ENCODE peak calls at places on chromosome 5, in six cellular contexts. A is DND-41, X is hepatocyte, K is SK-N-SH, J is PC-3, L is fibroblast of lung. S is an unnamed sample.
A peak's percentile ranks its signal among the peaks of the same experiment; 100 is the strongest.

GRCh38 chr5:74693176-74693575 is 8.1 kb downstream of the HEXB start:
- DNase-seq in A (no peak), X (no peak), K (no peak), J (no peak), L (no peak), S (no peak)

GRCh38 chr5:54601832-54602231 is 84.3 kb downstream of the SNX18 start:
- DNase-seq in A (no peak), X (no peak), K (no peak), J (no peak), L (no peak), S (no peak)

GRCh38 chr5:158384535-158385421 is 525.8 kb upstream of the CLINT1 start:
- DNase-seq in A (no peak), X (no peak), K (no peak), J (peak; percentile 99), L (peak; percentile 97), S (peak; percentile 19)

GRCh38 chr5:169803077-169803981 is 166.3 kb downstream of the DOCK2 start:
- DNase-seq in A (no peak), X (peak; percentile 64), K (peak; percentile 59), J (peak; percentile 33), L (peak; percentile 99), S (no peak)

GRCh38 chr5:127863161-127863560 is 160.0 kb downstream of the CCDC192 start:
- DNase-seq in A (no peak), X (no peak), K (no peak), J (peak; percentile 66), L (no peak), S (no peak)

GRCh38 chr5:34709861-34710673 is 53.9 kb downstream of the RAI14 start:
- DNase-seq in A (no peak), X (peak; percentile 22), K (no peak), J (peak; percentile 33), L (peak; percentile 88), S (no peak)

GRCh38 chr5:141951341-141951781 is 6.6 kb downstream of the PCDH12 start:
- DNase-seq in A (peak; percentile 45), X (no peak), K (peak; percentile 63), J (peak; percentile 13), L (no peak), S (no peak)

GRCh38 chr5:32598997-32599549 is 13.7 kb downstream of the SUB1 start:
- DNase-seq in A (no peak), X (no peak), K (no peak), J (no peak), L (no peak), S (no peak)

GRCh38 chr5:41413067-41413466 is 97.3 kb downstream of the PLCXD3 start:
- DNase-seq in A (no peak), X (no peak), K (no peak), J (peak; percentile 22), L (peak; percentile 32), S (no peak)

GRCh38 chr5:179301796-179302195 is 43.5 kb downstream of the ADAMTS2 start:
- DNase-seq in A (no peak), X (no peak), K (no peak), J (no peak), L (no peak), S (no peak)

GRCh38 chr5:120446068-120446492 is 18.0 kb upstream of the PRR16 start:
- DNase-seq in A (no peak), X (peak; percentile 15), K (no peak), J (peak; percentile 76), L (peak; percentile 97), S (no peak)

GRCh38 chr5:113489299-113489698 is 1.0 kb upstream of the MCC start:
- DNase-seq in A (peak; percentile 74), X (peak; percentile 57), K (peak; percentile 22), J (peak; percentile 97), L (peak; percentile 98), S (peak; percentile 89)

GRCh38 chr5:74199436-74200210 is 440.9 kb downstream of the ENC1 start:
- DNase-seq in A (no peak), X (peak; percentile 29), K (no peak), J (peak; percentile 46), L (no peak), S (no peak)

GRCh38 chr5:77101298-77101697 is 14.2 kb upstream of the ZBED3 start:
- DNase-seq in A (no peak), X (no peak), K (no peak), J (peak; percentile 69), L (peak; percentile 44), S (no peak)

GRCh38 chr5:140243855-140244254 is 59.0 kb downstream of the PFDN1 start:
- DNase-seq in A (no peak), X (no peak), K (no peak), J (no peak), L (no peak), S (no peak)

GRCh38 chr5:145283101-145283500 is 552.0 kb downstream of the PRELID2 start:
- DNase-seq in A (no peak), X (no peak), K (no peak), J (no peak), L (peak; percentile 6), S (no peak)

GRCh38 chr5:55418994-55419991 is 111.5 kb downstream of the MTREX start:
- DNase-seq in A (no peak), X (no peak), K (no peak), J (no peak), L (peak; percentile 44), S (no peak)

GRCh38 chr5:169746147-169746694 is 109.1 kb downstream of the DOCK2 start:
- DNase-seq in A (no peak), X (no peak), K (no peak), J (no peak), L (no peak), S (no peak)

GRCh38 chr5:37495210-37495609 is 116.1 kb downstream of the WDR70 start:
- DNase-seq in A (no peak), X (no peak), K (no peak), J (peak; percentile 56), L (peak; percentile 49), S (no peak)

GRCh38 chr5:103598997-103599556 is 36.5 kb upstream of the NUDT12 start:
- DNase-seq in A (no peak), X (no peak), K (no peak), J (no peak), L (peak; percentile 21), S (no peak)

GRCh38 chr5:123215929-123216702 is 127.1 kb downstream of the PRDM6 start:
- DNase-seq in A (no peak), X (no peak), K (no peak), J (no peak), L (no peak), S (peak; percentile 18)

GRCh38 chr5:58246521-58246944 is 213.4 kb downstream of the PLK2 start:
- DNase-seq in A (no peak), X (no peak), K (no peak), J (no peak), L (no peak), S (no peak)

GRCh38 chr5:37900692-37901091 is 60.9 kb upstream of the GDNF start:
- DNase-seq in A (no peak), X (peak; percentile 12), K (peak; percentile 4), J (peak; percentile 54), L (peak; percentile 42), S (peak; percentile 10)

GRCh38 chr5:10133830-10134229 is 115.9 kb downstream of the ATPSCKMT start:
- DNase-seq in A (no peak), X (no peak), K (no peak), J (peak; percentile 49), L (peak; percentile 5), S (no peak)

GRCh38 chr5:57128325-57128724 is 45.5 kb upstream of the GPBP1 start:
- DNase-seq in A (no peak), X (peak; percentile 29), K (no peak), J (peak; percentile 21), L (no peak), S (no peak)

GRCh38 chr5:180467989-180468731 is 26.0 kb upstream of the CNOT6 start:
- DNase-seq in A (no peak), X (no peak), K (no peak), J (no peak), L (no peak), S (no peak)

GRCh38 chr5:180469866-180470265 is 24.3 kb upstream of the CNOT6 start:
- DNase-seq in A (no peak), X (no peak), K (no peak), J (no peak), L (no peak), S (no peak)

GRCh38 chr5:180468732-180469585 is 25.2 kb upstream of the CNOT6 start:
- DNase-seq in A (no peak), X (no peak), K (no peak), J (no peak), L (no peak), S (no peak)

GRCh38 chr5:180470361-180470760 is 23.8 kb upstream of the CNOT6 start:
- DNase-seq in A (no peak), X (no peak), K (no peak), J (no peak), L (no peak), S (no peak)

GRCh38 chr5:180469586-180469865 is 24.7 kb upstream of the CNOT6 start:
- DNase-seq in A (no peak), X (no peak), K (no peak), J (no peak), L (no peak), S (no peak)
- H3K36me3 ChIP-seq in A (no peaks in the 10 kb centered on the region), X (no peaks in the 10 kb centered on the region), K (no peaks in the 10 kb centered on the region), J (no peaks in the 10 kb centered on the region), L (no peaks in the 10 kb centered on the region), S (no peaks in the 10 kb centered on the region)

DNA sequence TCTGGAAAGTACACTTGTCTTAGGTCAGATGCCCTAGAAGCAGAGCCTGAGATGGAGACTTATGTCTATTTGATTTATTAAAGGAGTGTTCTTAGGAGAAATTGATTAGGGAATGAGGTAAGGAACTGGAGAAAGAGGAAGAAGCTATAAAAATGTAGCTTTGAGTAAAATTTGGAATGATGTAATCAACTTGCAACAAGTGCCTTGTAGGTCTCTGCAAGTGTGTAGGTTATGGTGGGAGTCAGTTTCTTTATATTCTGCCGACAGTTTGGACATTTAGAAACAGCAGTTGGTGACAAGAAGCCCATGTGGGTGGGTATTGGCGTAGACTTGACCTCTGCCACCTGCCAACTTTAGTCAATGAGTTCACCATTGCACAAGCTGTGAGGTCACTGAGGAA is 986.5 kb downstream of the CDH18 start:
- DNase-seq in A (no peak), X (no peak), K (no peak), J (no peak), L (no peak), S (no peak)
- H4K20me1 ChIP-seq in A (no peaks in the 10 kb centered on the region), X (no peaks in the 10 kb centered on the region), K (no peaks in the 10 kb centered on the region), J (no peaks in the 10 kb centered on the region), L (no peaks in the 10 kb centered on the region), S (no peaks in the 10 kb centered on the region)

DNA sequence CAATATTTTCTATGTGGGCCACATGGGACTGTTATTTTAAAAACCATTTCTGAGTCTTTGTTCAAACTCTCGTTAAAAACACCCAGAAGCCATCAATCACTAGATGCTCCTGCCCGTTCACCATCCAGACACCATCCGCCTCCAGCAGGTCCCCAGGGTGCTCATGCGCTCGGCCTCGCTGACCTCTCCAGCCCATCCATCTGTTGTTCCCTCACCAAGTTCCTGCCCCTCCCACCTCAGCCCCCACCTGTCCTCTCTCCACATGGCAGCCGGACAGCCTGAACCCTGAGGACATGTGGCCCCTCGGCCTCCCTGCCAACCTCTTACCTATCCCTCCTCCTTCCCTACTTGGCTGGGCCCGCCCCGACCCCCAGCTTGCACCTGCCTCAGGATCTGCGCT is 31.6 kb downstream of the NSUN2 start:
- DNase-seq in A (no peak), X (no peak), K (no peak), J (no peak), L (no peak), S (no peak)
- H3K36me3 ChIP-seq in A (peaks cover 86% of the 10 kb centered on the region), X (no peaks in the 10 kb centered on the region), K (peaks cover 88% of the 10 kb centered on the region), J (peaks cover 91% of the 10 kb centered on the region), L (peaks cover 22% of the 10 kb centered on the region), S (peaks cover 67% of the 10 kb centered on the region)

DNA sequence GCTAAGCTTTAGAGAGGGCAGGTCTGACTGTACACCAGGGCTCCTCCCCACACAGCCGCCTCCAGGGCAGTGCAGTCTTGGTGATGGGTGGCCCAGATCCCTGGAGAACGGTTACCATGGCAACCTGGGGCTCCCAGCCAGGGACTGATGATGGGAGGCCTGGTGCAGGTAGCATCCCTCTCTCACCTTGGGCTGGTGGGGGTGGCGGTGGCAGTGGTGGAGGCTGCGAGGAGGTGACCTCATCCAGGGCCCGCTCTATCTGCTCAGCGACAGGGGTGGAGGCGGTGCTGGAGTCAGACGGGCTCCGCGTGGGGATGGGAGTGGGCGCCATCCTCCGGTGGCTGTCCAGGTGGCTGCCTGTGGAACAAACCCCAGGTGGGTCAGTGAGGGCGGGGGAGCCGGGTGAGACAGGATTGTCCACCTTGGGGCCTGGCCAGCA is 12.3 kb downstream of the PRR7 start:
- DNase-seq in A (no peak), X (peak; percentile 46), K (peak; percentile 79), J (peak; percentile 34), L (peak; percentile 26), S (no peak)
- H4K20me1 ChIP-seq in A (peaks cover 33% of the 10 kb centered on the region), X (peaks cover 17% of the 10 kb centered on the region), K (peaks cover 61% of the 10 kb centered on the region), J (peaks cover 14% of the 10 kb centered on the region), L (no peaks in the 10 kb centered on the region), S (no peaks in the 10 kb centered on the region)

S was measured in HCT116.